ENCODE peak calls at places on chromosome 14, in eight cellular contexts. One of them, this sample, is unnamed.
A peak's percentile ranks its signal among the peaks of the same experiment; 100 is the strongest.

GRCh38 chr14:29390046-29390841 is 537.4 kb downstream of the PRKD1 start:
- DNase-seq in lung: no peak
- DNase-seq in Peyer's patch: no peak
- DNase-seq in ovary: no peak
- DNase-seq in H9: no peak
- DNase-seq in Calu3: no peak
- DNase-seq in GM12864: no peak
- DNase-seq in IMR-90: no peak
- DNase-seq in this sample: no peak

GRCh38 chr14:51730674-51731073 is 79.0 kb downstream of the FRMD6 start:
- DNase-seq in lung: no peak
- DNase-seq in Peyer's patch: no peak
- DNase-seq in ovary: no peak
- DNase-seq in H9: no peak
- DNase-seq in Calu3: no peak
- DNase-seq in GM12864: no peak
- DNase-seq in IMR-90: peak; percentile 1
- DNase-seq in this sample: no peak

GRCh38 chr14:23321572-23322547 is 603 bp downstream of the PABPN1 start:
- DNase-seq in lung: no peak
- DNase-seq in Peyer's patch: peak; percentile 78
- DNase-seq in ovary: no peak
- DNase-seq in H9: no peak
- DNase-seq in Calu3: peak; percentile 36
- DNase-seq in GM12864: no peak
- DNase-seq in IMR-90: peak; percentile 54
- DNase-seq in this sample: no peak

GRCh38 chr14:70045715-70046535 is 142.8 kb downstream of the SLC8A3 start:
- DNase-seq in lung: peak; percentile 55
- DNase-seq in Peyer's patch: peak; percentile 80
- DNase-seq in ovary: peak; percentile 22
- DNase-seq in H9: peak; percentile 90
- DNase-seq in Calu3: peak; percentile 90
- DNase-seq in GM12864: no peak
- DNase-seq in IMR-90: peak; percentile 48
- DNase-seq in this sample: no peak

GRCh38 chr14:76917759-76918175 is 91.6 kb downstream of the LRRC74A start:
- DNase-seq in lung: peak; percentile 54
- DNase-seq in Peyer's patch: no peak
- DNase-seq in ovary: no peak
- DNase-seq in H9: no peak
- DNase-seq in Calu3: no peak
- DNase-seq in GM12864: no peak
- DNase-seq in IMR-90: no peak
- DNase-seq in this sample: no peak

GRCh38 chr14:50999726-51000125 is 55.4 kb upstream of the PYGL start:
- DNase-seq in lung: no peak
- DNase-seq in Peyer's patch: no peak
- DNase-seq in ovary: no peak
- DNase-seq in H9: no peak
- DNase-seq in Calu3: no peak
- DNase-seq in GM12864: no peak
- DNase-seq in IMR-90: no peak
- DNase-seq in this sample: no peak

GRCh38 chr14:75077794-75078193 is 8.4 kb downstream of the ZC2HC1C start:
- DNase-seq in lung: no peak
- DNase-seq in Peyer's patch: no peak
- DNase-seq in ovary: no peak
- DNase-seq in H9: no peak
- DNase-seq in Calu3: no peak
- DNase-seq in GM12864: no peak
- DNase-seq in IMR-90: no peak
- DNase-seq in this sample: no peak

GRCh38 chr14:77123381-77124344 is 17.9 kb downstream of the ZDHHC22 start:
- DNase-seq in lung: peak; percentile 83
- DNase-seq in Peyer's patch: peak; percentile 93
- DNase-seq in ovary: no peak
- DNase-seq in H9: peak; percentile 46
- DNase-seq in Calu3: peak; percentile 84
- DNase-seq in GM12864: no peak
- DNase-seq in IMR-90: no peak
- DNase-seq in this sample: no peak

GRCh38 chr14:35337557-35338255 is 45.5 kb downstream of the PSMA6 start:
- DNase-seq in lung: peak; percentile 68
- DNase-seq in Peyer's patch: no peak
- DNase-seq in ovary: no peak
- DNase-seq in H9: peak; percentile 72
- DNase-seq in Calu3: no peak
- DNase-seq in GM12864: no peak
- DNase-seq in IMR-90: no peak
- DNase-seq in this sample: no peak

GRCh38 chr14:68979722-68980552 is 835 bp upstream of the ACTN1 start:
- DNase-seq in lung: no peak
- DNase-seq in Peyer's patch: peak; percentile 68
- DNase-seq in ovary: peak; percentile 59
- DNase-seq in H9: peak; percentile 79
- DNase-seq in Calu3: peak; percentile 33
- DNase-seq in GM12864: no peak
- DNase-seq in IMR-90: peak; percentile 63
- DNase-seq in this sample: no peak

GRCh38 chr14:54722791-54723432 is 156.0 kb downstream of the SAMD4A start:
- DNase-seq in lung: no peak
- DNase-seq in Peyer's patch: no peak
- DNase-seq in ovary: no peak
- DNase-seq in H9: no peak
- DNase-seq in Calu3: peak; percentile 20
- DNase-seq in GM12864: no peak
- DNase-seq in IMR-90: peak; percentile 36
- DNase-seq in this sample: no peak
- TF ChIP-seq CTCF in lung: no peak
- TF ChIP-seq CTCF in Peyer's patch: no peak
- TF ChIP-seq CTCF in ovary: no peak
- TF ChIP-seq CTCF in H9: peak; percentile 61
- TF ChIP-seq CTCF in Calu3: no peak
- TF ChIP-seq CTCF in GM12864: peak; percentile 56
- TF ChIP-seq CTCF in IMR-90: peak; percentile 40
- TF ChIP-seq CTCF in this sample: no peak

DNA sequence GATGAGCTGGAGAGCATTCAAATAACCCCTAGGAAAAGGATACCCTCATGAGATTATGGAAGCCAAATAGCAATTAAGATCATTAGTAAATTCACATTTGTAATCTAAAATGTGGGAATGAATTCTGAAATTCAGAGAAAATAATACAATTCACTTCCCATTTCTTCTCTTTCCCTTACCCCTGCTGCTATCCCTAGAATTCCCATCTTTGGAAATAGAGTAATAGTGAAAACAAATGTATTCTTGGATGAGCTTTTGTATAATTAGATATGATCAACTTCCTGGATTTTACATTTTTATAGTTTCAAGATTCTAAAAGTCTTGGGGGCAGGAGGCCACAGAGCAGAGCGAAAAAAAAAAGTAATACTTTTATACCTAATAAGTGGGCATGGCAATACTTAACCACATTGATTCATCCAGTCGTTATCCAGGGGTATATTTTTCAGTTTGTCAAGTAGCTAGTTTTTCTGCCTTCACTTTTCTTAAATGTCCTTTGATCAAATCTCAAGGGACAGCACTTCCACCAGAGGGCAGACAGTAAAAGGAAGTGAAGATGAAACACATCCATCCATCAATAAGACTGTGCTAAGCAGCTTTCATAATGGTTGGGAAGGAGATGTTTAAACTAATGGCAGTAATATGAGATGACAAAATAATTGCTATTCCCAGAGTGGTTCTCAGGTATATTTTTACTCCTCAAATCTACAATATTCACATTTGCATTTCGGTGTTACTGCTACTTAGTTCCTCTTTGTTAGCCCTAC is 401.3 kb downstream of the DIO2 start:
- DNase-seq in lung: no peak
- DNase-seq in Peyer's patch: no peak
- DNase-seq in ovary: no peak
- DNase-seq in H9: no peak
- DNase-seq in Calu3: peak; percentile 30
- DNase-seq in GM12864: no peak
- DNase-seq in IMR-90: peak; percentile 41
- DNase-seq in this sample: no peak
- TF ChIP-seq CTCF in lung: no peak
- TF ChIP-seq CTCF in Peyer's patch: no peak
- TF ChIP-seq CTCF in ovary: no peak
- TF ChIP-seq CTCF in H9: peak; percentile 58
- TF ChIP-seq CTCF in Calu3: peak; percentile 31
- TF ChIP-seq CTCF in GM12864: peak; percentile 12
- TF ChIP-seq CTCF in IMR-90: peak; percentile 38
- TF ChIP-seq CTCF in this sample: no peak

DNA sequence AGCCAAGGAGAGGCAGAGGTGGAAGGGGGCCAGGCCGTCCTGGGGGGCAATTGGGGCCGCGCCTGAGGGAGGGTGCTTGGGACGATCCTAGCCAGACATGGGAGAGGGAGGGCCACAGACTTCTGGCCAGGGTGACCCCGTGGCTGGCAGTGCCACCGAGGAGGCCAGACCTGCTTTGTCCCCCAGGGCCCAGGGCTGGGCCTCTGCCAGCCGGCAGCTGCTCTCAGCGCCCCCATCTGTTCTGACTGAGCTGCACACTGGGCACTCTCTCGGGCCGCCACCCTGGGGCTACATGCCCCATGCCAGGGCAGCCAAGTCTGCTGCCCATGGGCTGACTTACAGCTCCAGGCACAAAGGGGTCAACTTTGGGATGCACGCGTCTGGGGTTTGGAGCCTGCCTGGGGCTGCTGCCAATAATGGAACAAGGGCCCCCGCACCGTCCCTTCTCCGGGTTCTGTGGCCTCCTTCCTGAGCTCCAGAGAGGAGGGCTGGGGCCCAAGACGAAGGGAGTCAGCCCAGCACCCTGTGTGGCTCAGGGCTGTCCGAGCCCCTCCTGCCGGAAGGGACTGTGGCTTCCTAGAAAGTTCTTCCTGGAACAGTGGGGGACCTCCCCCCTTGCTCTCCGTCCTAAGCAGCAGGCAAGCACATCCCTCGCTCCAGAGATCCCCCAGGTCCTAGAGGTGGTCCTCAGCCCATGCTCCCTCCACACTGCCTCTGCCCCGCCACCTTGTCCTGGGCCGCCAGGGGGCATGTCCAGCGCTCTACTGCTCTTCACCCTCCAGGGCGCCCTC is 1.1 kb downstream of the ADSS1 start:
- DNase-seq in lung: no peak
- DNase-seq in Peyer's patch: no peak
- DNase-seq in ovary: peak; percentile 43
- DNase-seq in H9: peak; percentile 82
- DNase-seq in Calu3: peak; percentile 71
- DNase-seq in GM12864: no peak
- DNase-seq in IMR-90: no peak
- DNase-seq in this sample: no peak
- TF ChIP-seq CTCF in lung: no peak
- TF ChIP-seq CTCF in Peyer's patch: no peak
- TF ChIP-seq CTCF in ovary: no peak
- TF ChIP-seq CTCF in H9: peak; percentile 54
- TF ChIP-seq CTCF in Calu3: peak; percentile 25
- TF ChIP-seq CTCF in GM12864: peak; percentile 5
- TF ChIP-seq CTCF in IMR-90: peak; percentile 34
- TF ChIP-seq CTCF in this sample: no peak

DNA sequence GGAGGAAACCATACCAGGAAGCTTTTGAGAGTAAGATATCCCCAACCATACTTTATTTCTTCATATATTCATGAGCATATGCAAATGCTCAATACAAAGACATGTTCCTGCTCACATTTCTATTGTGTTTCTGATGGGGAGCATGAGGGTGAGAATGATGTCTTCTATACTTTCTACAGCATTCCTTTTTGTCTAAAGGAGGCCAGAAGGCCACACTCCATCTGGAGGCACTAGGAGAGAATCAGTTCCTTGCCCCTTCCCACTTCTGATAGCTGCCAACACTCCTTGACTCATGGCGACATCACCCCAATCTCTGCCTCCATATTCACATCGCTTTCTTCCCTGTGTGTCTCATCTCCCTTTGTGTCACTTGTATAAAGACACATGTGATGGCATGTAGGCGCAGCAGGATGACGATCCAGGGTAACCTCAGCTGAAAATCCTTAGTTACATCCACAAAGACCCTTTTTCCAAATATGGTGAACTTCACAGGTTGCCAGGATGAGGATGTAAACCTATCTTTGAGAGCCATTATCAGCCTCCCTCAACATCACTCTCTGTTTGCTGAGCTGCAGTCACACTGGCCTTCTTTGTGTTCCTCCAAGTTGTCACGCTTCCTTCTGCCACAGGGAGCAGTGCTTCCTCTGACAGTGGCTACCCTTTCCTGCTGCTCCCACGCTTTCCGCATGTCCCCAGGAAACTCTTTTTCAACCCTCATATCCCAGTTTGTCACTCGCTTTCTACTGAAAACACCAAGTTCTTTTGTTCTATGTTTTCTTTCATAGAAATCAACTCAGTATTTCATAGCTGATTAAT is 96.9 kb downstream of the STXBP6 start:
- DNase-seq in lung: no peak
- DNase-seq in Peyer's patch: no peak
- DNase-seq in ovary: no peak
- DNase-seq in H9: peak; percentile 64
- DNase-seq in Calu3: peak; percentile 19
- DNase-seq in GM12864: no peak
- DNase-seq in IMR-90: peak; percentile 26
- DNase-seq in this sample: no peak
- TF ChIP-seq CTCF in lung: no peak
- TF ChIP-seq CTCF in Peyer's patch: no peak
- TF ChIP-seq CTCF in ovary: no peak
- TF ChIP-seq CTCF in H9: peak; percentile 55
- TF ChIP-seq CTCF in Calu3: no peak
- TF ChIP-seq CTCF in GM12864: peak; percentile 38
- TF ChIP-seq CTCF in IMR-90: no peak
- TF ChIP-seq CTCF in this sample: no peak

This sample was measured in omental fat pad.